ENCODE peak calls at places on chromosomes 12 and 14, in ten cellular contexts. I, J, G, Z, B, C, V, O, Y and U are unnamed samples. For H3K36me3, the result is how much of the 10 kb centered on the place peaks cover.

GRCh38 chr14:32202468-32202865 is 602 bp downstream of the RNU6-8 start:
- DNase-seq in J (no peak), Z (no peak), O (no peak), C (no peak), Y (peak), G (no peak), B (no peak), V (no peak), I (peak), U (peak)

GRCh38 chr12:124792961-124793441 is 70.7 kb downstream of the SCARB1 start:
- DNase-seq in C (no peak), J (no peak), V (no peak), B (no peak), I (no peak), Z (no peak), O (no peak), G (no peak), Y (no peak), U (no peak)

GRCh38 chr12:52338241-52338960 is 17.2 kb upstream of the KRT83 start:
- DNase-seq in Z (no peak), C (no peak), O (no peak), V (no peak), J (no peak), I (no peak), G (no peak), B (no peak), Y (no peak), U (no peak)

GRCh38 chr12:120404271-120404670 is 33.6 kb upstream of the COX6A1 start:
- DNase-seq in I (peak), O (no peak), V (no peak), Y (peak), Z (no peak), B (no peak), C (no peak), J (no peak), G (no peak), U (no peak)

GRCh38 chr12:68864604-68865003 is 56.6 kb downstream of the MDM2 start:
- DNase-seq in C (no peak), J (no peak), V (no peak), Z (no peak), O (no peak), I (no peak), G (no peak), B (no peak), Y (no peak), U (no peak)

GRCh38 chr14:68705741-68706283 is 87.1 kb downstream of the ZFP36L1 start:
- DNase-seq in I (no peak), Y (no peak), C (peak), B (no peak), O (no peak), G (no peak), Z (no peak), J (peak), V (no peak), U (no peak)

GRCh38 chr12:9795945-9796344 is 31.3 kb upstream of the KLRF1 start:
- DNase-seq in G (no peak), Y (no peak), Z (no peak), I (no peak), V (no peak), C (no peak), O (no peak), J (no peak), B (no peak), U (no peak)

GRCh38 chr12:109947511-109947910 is 47.4 kb downstream of the TCHP start:
- DNase-seq in V (no peak), O (no peak), J (no peak), I (no peak), B (no peak), Y (no peak), C (no peak), G (no peak), Z (no peak), U (peak)

GRCh38 chr14:105411017-105411941 is 8.3 kb upstream of the MTA1 start:
- DNase-seq in J (peak), I (peak), V (peak), Z (peak), Y (peak), O (no peak), G (no peak), C (peak), B (no peak), U (no peak)

GRCh38 chr12:123388948-123389559 is 5.1 kb downstream of the KMT5A start:
- DNase-seq in O (no peak), B (no peak), Z (no peak), I (peak), J (no peak), Y (peak), C (no peak), V (no peak), G (no peak), U (no peak)

GRCh38 chr14:52354257-52354656 is 40.1 kb downstream of the PTGER2 start:
- DNase-seq in C (no peak), Y (no peak), I (no peak), B (no peak), Z (no peak), V (no peak), O (no peak), G (no peak), J (no peak), U (no peak)

GRCh38 chr14:84445486-84445885 is 1084.5 kb upstream of the FLRT2 start:
- DNase-seq in J (no peak), Z (no peak), B (no peak), C (no peak), V (no peak), I (no peak), Y (no peak), O (no peak), G (no peak), U (no peak)

GRCh38 chr14:96088911-96089310 is 49.7 kb downstream of the C14orf132 start:
- DNase-seq in Z (no peak), I (no peak), C (no peak), V (no peak), B (no peak), O (no peak), J (no peak), Y (no peak), G (no peak), U (no peak)

GRCh38 chr14:94918896-94919295 is 149.0 kb upstream of the GSC start:
- DNase-seq in C (peak), Z (no peak), V (no peak), I (no peak), O (no peak), G (no peak), B (peak), Y (no peak), J (no peak), U (no peak)

GRCh38 chr12:10268037-10268436 is 39.6 kb upstream of the KLRD1 start:
- DNase-seq in Z (no peak), O (no peak), J (no peak), I (no peak), Y (peak), B (no peak), C (no peak), G (no peak), V (no peak), U (no peak)

GRCh38 chr14:35352274-35353233 is 52.0 kb downstream of the NFKBIA start:
- DNase-seq in G (no peak), I (no peak), B (no peak), J (no peak), C (no peak), V (no peak), Y (no peak), O (no peak), Z (no peak), U (no peak)

GRCh38 chr12:30515351-30515750 is 180.3 kb downstream of the IPO8 start:
- DNase-seq in B (peak), Y (peak), I (peak), Z (no peak), C (no peak), J (no peak), O (no peak), G (no peak), V (no peak), U (peak)

GRCh38 chr12:132163911-132164288 is 19.6 kb downstream of the NOC4L start:
- DNase-seq in Y (peak), B (no peak), C (no peak), Z (no peak), O (no peak), I (no peak), G (no peak), V (no peak), J (no peak), U (no peak)

GRCh38 chr14:96117101-96117897 is 78.1 kb downstream of the C14orf132 start:
- DNase-seq in B (no peak), G (no peak), Y (peak), J (no peak), C (no peak), V (no peak), O (no peak), I (no peak), Z (no peak), U (no peak)

GRCh38 chr12:34404377-34405285 is 382.3 kb downstream of the ALG10 start:
- DNase-seq in I (no peak), G (no peak), B (no peak), O (peak), Z (peak), Y (peak), C (peak), J (peak), V (peak), U (no peak)

GRCh38 chr12:105330938-105331804 is 680 bp downstream of the C12orf75 start:
- DNase-seq in B (no peak), I (peak), O (peak), Y (no peak), C (peak), V (no peak), J (peak), G (no peak), Z (peak), U (no peak)

GRCh38 chr14:75022655-75023054 is 19.9 kb downstream of the EIF2B2 start:
- DNase-seq in O (no peak), Z (no peak), B (no peak), I (peak), V (no peak), J (no peak), G (no peak), C (no peak), Y (peak), U (no peak)

GRCh38 chr14:36938678-36939077 is 233.7 kb downstream of the SLC25A21 start:
- DNase-seq in G (no peak), Z (no peak), B (no peak), Y (no peak), O (no peak), J (no peak), I (no peak), V (no peak), C (no peak), U (no peak)

GRCh38 chr14:104694475-104694950 is 5.1 kb downstream of the INF2 start:
- DNase-seq in J (no peak), G (no peak), I (no peak), O (no peak), C (no peak), Y (no peak), B (no peak), V (no peak), Z (no peak), U (no peak)

GRCh38 chr14:90510208-90510607 is 113.4 kb downstream of the CALM1 start:
- DNase-seq in B (no peak), O (no peak), Z (peak), J (peak), Y (no peak), G (no peak), C (peak), I (peak), V (no peak), U (no peak)

GRCh38 chr12:92105110-92105509 is 40.5 kb downstream of the BTG1 start:
- DNase-seq in V (no peak), I (no peak), G (no peak), C (no peak), O (no peak), J (no peak), B (no peak), Y (no peak), Z (no peak), U (no peak)

GRCh38 chr12:122481861-122482260 is 18.9 kb downstream of the ZCCHC8 start:
- DNase-seq in Z (no peak), O (no peak), B (no peak), G (no peak), V (no peak), J (no peak), C (no peak), I (no peak), Y (no peak), U (no peak)

GRCh38 chr14:84622357-84622756 is 907.6 kb upstream of the FLRT2 start:
- DNase-seq in O (no peak), Y (no peak), B (no peak), I (no peak), Z (no peak), V (no peak), C (no peak), G (no peak), J (no peak), U (no peak)

GRCh38 chr12:47903151-47903611 is 1.6 kb downstream of the VDR start:
- DNase-seq in G (no peak), Z (no peak), Y (no peak), V (no peak), I (no peak), B (no peak), J (peak), O (no peak), C (peak), U (no peak)

GRCh38 chr14:74733241-74733640 is 20.3 kb downstream of the FCF1 start:
- DNase-seq in C (no peak), V (no peak), B (no peak), O (no peak), Y (no peak), Z (no peak), I (no peak), G (no peak), J (no peak), U (no peak)

GRCh38 chr14:57962293-57962996 is 96.6 kb upstream of the SLC35F4 start:
- DNase-seq in Z (no peak), J (no peak), V (peak), Y (no peak), O (peak), I (peak), B (no peak), C (no peak), G (no peak), U (no peak)

GRCh38 chr12:98895086-98895651 is 250.1 kb downstream of the APAF1 start:
- DNase-seq in Y (peak), Z (no peak), G (no peak), I (peak), J (no peak), B (no peak), V (peak), O (no peak), C (no peak), U (no peak)

GRCh38 chr12:115847398-115847797 is 430.1 kb downstream of the MED13L start:
- DNase-seq in Z (no peak), V (no peak), J (no peak), Y (no peak), G (no peak), B (no peak), I (no peak), O (no peak), C (no peak), U (no peak)

GRCh38 chr14:64835431-64835830 is 44.3 kb downstream of the SPTB start:
- DNase-seq in G (no peak), B (no peak), O (no peak), I (no peak), V (no peak), C (no peak), Z (no peak), Y (no peak), J (no peak), U (no peak)

GRCh38 chr12:9256341-9256740 is 48.1 kb upstream of the PZP start:
- DNase-seq in J (no peak), O (no peak), Y (peak), V (no peak), B (no peak), Z (no peak), G (no peak), I (peak), C (no peak), U (peak)

GRCh38 chr14:99260652-99261551 is 11.1 kb downstream of the BCL11B start:
- DNase-seq in O (no peak), Y (no peak), J (no peak), Z (no peak), B (no peak), G (no peak), V (no peak), C (no peak), I (no peak), U (no peak)

GRCh38 chr14:58395565-58395814 is 240 bp upstream of the TOMM20L start:
- DNase-seq in Z (no peak), B (no peak), G (peak), V (no peak), I (no peak), Y (no peak), C (no peak), J (no peak), O (no peak), U (no peak)

GRCh38 chr12:69131073-69131472 is 108.3 kb upstream of the CPSF6 start:
- DNase-seq in C (no peak), Z (no peak), G (no peak), O (peak), B (no peak), Y (no peak), V (no peak), J (no peak), I (peak), U (no peak)

GRCh38 chr12:102548543-102548942 is 68.2 kb upstream of the IGF1 start:
- DNase-seq in Y (no peak), C (no peak), B (no peak), G (no peak), J (peak), Z (no peak), I (no peak), V (no peak), O (no peak), U (no peak)

GRCh38 chr14:22994762-22995275 is 12.5 kb upstream of the AJUBA start:
- DNase-seq in J (no peak), Z (no peak), O (no peak), I (peak), G (no peak), Y (peak), C (no peak), V (no peak), B (no peak), U (no peak)

GRCh38 chr14:73633517-73634332 is 11.1 kb upstream of the DNAL1 start:
- DNase-seq in J (peak), B (no peak), Z (peak), Y (peak), I (peak), C (peak), V (peak), G (peak), O (peak), U (no peak)
- TF ChIP-seq POLR2AphosphoS5 in J (no peak), B (no peak), Z (no peak), Y (no peak), I (no peak), C (no peak), V (no peak), G (no peak), O (no peak), U (no peak)

GRCh38 chr14:28629328-28630004 is 137.1 kb upstream of the FOXG1 start:
- DNase-seq in B (no peak), I (no peak), G (no peak), Z (no peak), Y (no peak), C (no peak), V (no peak), J (no peak), O (no peak), U (no peak)

GRCh38 chr14:28630100-28630499 is 136.5 kb upstream of the FOXG1 start:
- DNase-seq in Z (no peak), O (no peak), B (no peak), V (no peak), C (no peak), J (no peak), I (no peak), Y (no peak), G (no peak), U (no peak)

DNA sequence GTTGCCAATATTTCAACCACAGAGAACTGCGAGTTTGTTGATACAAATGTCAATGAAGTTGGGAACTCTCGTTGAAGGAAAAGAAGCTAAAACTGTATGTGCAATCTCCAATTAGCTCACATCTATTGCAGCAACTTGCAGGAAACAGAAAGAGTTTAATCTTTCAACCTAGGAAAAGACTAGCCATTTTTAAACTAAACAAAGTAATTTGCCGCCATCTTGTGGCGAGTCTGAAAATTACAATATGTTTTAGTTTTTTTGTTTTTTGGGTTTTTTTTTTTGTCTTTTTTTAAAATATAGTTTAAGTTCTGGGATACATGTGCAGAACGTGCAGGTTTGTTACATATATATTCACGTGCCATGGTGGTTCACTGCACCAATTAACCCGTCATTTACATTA is 131.2 kb upstream of the FOXG1 start:
- DNase-seq in B (peak), Z (no peak), Y (no peak), G (no peak), J (no peak), O (no peak), C (no peak), I (peak), V (no peak), U (peak)
- H3K36me3 ChIP-seq in B (under half), Z (under half), Y (under half), G (under half), J (under half), O (under half), C (under half), I (under half), V (under half), U (under half)

GRCh38 chr12:2495452-2496112 is 299.2 kb upstream of the FKBP4 start:
- DNase-seq in O (no peak), B (no peak), I (no peak), J (no peak), C (no peak), Z (no peak), Y (no peak), V (no peak), G (no peak), U (no peak)

GRCh38 chr12:2490746-2491145 is 304.0 kb upstream of the FKBP4 start:
- DNase-seq in B (no peak), G (no peak), J (no peak), C (no peak), I (no peak), O (no peak), Z (no peak), V (no peak), Y (no peak), U (no peak)

GRCh38 chr12:2493086-2493485 is 301.7 kb upstream of the FKBP4 start:
- DNase-seq in B (no peak), C (no peak), O (no peak), Z (no peak), J (no peak), V (no peak), Y (no peak), G (no peak), I (no peak), U (no peak)

GRCh38 chr12:2492166-2492705 is 302.5 kb upstream of the FKBP4 start:
- DNase-seq in V (no peak), G (no peak), I (no peak), J (no peak), Z (no peak), O (no peak), B (no peak), Y (no peak), C (no peak), U (no peak)

GRCh38 chr12:2494490-2495192 is 300.1 kb upstream of the FKBP4 start:
- DNase-seq in I (no peak), B (no peak), C (peak), Z (no peak), Y (no peak), J (no peak), O (no peak), G (no peak), V (no peak), U (peak)
- H3K27ac ChIP-seq in I (no peak), B (no peak), C (peak), Z (peak), Y (no peak), J (peak), O (peak), G (no peak), V (no peak), U (no peak)

GRCh38 chr12:27344760-27345159 is 12.1 kb downstream of the BMAL2 start:
- DNase-seq in G (no peak), O (no peak), Y (no peak), C (no peak), V (no peak), I (no peak), Z (no peak), B (no peak), J (no peak), U (no peak)

GRCh38 chr12:27345376-27345775 is 12.7 kb downstream of the BMAL2 start:
- DNase-seq in J (no peak), Z (no peak), C (no peak), G (no peak), O (no peak), V (no peak), I (no peak), Y (no peak), B (no peak), U (no peak)

GRCh38 chr12:27342551-27342950 is 9.9 kb downstream of the BMAL2 start:
- DNase-seq in Y (no peak), B (no peak), I (no peak), Z (no peak), V (no peak), J (no peak), O (no peak), G (no peak), C (no peak), U (no peak)

GRCh38 chr12:27343255-27344000 is 10.8 kb downstream of the BMAL2 start:
- DNase-seq in I (peak), J (no peak), B (no peak), C (no peak), Y (no peak), G (no peak), V (no peak), Z (no peak), O (no peak), U (no peak)

DNA sequence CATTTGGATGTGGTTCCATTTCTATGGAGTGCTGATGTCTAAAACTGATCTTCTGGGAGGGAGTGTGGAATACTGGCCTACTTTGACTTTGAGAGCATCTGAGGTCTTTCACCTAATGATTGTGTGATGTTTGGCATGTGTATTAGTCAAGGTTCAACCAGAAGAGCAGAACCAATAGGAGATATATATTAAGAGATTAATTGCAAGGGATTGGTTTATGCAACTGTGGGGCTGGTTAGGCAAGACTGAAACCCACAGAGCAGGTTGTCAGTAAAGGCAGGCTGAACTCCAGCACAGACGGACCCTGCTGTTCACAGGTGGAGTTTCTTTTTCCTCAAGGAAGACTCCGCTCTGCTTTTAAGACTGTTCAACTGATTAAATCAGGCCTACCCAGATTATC is 11.6 kb downstream of the BMAL2 start:
- DNase-seq in Z (no peak), B (no peak), C (no peak), G (no peak), O (no peak), Y (no peak), V (no peak), J (no peak), I (no peak), U (no peak)
- TF ChIP-seq POLR2AphosphoS5 in Z (no peak), B (no peak), C (no peak), G (no peak), O (no peak), Y (no peak), V (no peak), J (no peak), I (no peak), U (no peak)